ENCODE peak calls at places on chromosomes 2 and 18, in ten cellular contexts. D is heart right ventricle, E is caudate nucleus, X is cardiac muscle cell, S is pancreas, I is nucleus accumbens, A is kidney tubule cell, U is neural crest cell, Z is nephron progenitor cell, Y is HFFc6. O is an unnamed sample.
A peak's percentile ranks its signal among the peaks of the same experiment; 100 is the strongest.

GRCh38 chr2:127197475-127198385 is 22.4 kb downstream of the CYP27C1 start:
- DNase-seq in Z (peak; percentile 74), E (no peak), D (peak; percentile 63), U (peak; percentile 76), A (peak; percentile 76), S (no peak), X (peak; percentile 58), I (no peak), Y (peak; percentile 36), O (peak; percentile 84)

GRCh38 chr18:11379660-11380059 is 229.7 kb upstream of the SLC35G4 start:
- DNase-seq in S (no peak), Y (no peak), Z (no peak), E (no peak), D (no peak), X (no peak), I (no peak), U (no peak), A (no peak), O (no peak)

GRCh38 chr2:15180379-15180778 is 380.8 kb downstream of the NBAS start:
- DNase-seq in S (no peak), I (no peak), E (no peak), D (no peak), U (no peak), Y (no peak), X (no peak), A (no peak), Z (no peak), O (no peak)

GRCh38 chr2:37447446-37447845 is 103.0 kb downstream of the QPCT start:
- DNase-seq in Y (no peak), X (no peak), I (no peak), U (no peak), E (no peak), D (no peak), Z (no peak), A (no peak), S (no peak), O (no peak)

GRCh38 chr2:226754821-226755536 is 44.6 kb downstream of the IRS1 start:
- DNase-seq in Z (no peak), E (no peak), S (no peak), Y (no peak), U (no peak), A (no peak), D (no peak), I (no peak), X (no peak), O (no peak)

GRCh38 chr2:10258726-10259125 is 44.0 kb upstream of the HPCAL1 start:
- DNase-seq in Y (no peak), X (no peak), S (no peak), A (no peak), U (no peak), D (no peak), E (no peak), I (no peak), Z (no peak), O (no peak)

GRCh38 chr2:211674715-211675114 is 863.9 kb downstream of the ERBB4 start:
- DNase-seq in I (no peak), U (no peak), Y (no peak), S (no peak), A (no peak), D (no peak), X (no peak), Z (no peak), E (no peak), O (no peak)

GRCh38 chr2:180474716-180475115 is 467.6 kb upstream of the CWC22 start:
- DNase-seq in D (no peak), U (no peak), A (no peak), Y (no peak), Z (no peak), E (no peak), S (no peak), X (no peak), I (no peak), O (no peak)

GRCh38 chr2:8882094-8882493 is 44.7 kb upstream of the KIDINS220 start:
- DNase-seq in A (peak; percentile 42), I (peak; percentile 13), Z (peak; percentile 15), E (no peak), Y (peak; percentile 19), U (peak; percentile 22), D (no peak), S (no peak), X (peak; percentile 47), O (no peak)

GRCh38 chr18:46071894-46072867 is at the start of gene PSTPIP2:
- DNase-seq in E (peak; percentile 3), S (peak; percentile 71), D (peak; percentile 71), Z (peak; percentile 77), I (no peak), U (peak; percentile 62), Y (peak; percentile 44), A (peak; percentile 69), X (peak; percentile 73), O (peak; percentile 82)

GRCh38 chr18:79987566-79987965 is 797 bp downstream of the TXNL4A start:
- DNase-seq in U (no peak), D (no peak), Y (peak; percentile 20), S (no peak), A (no peak), X (no peak), Z (no peak), I (no peak), E (no peak), O (no peak)

GRCh38 chr2:242046184-242046826 is 176.8 kb downstream of the RTP5 start:
- DNase-seq in A (no peak), Z (peak; percentile 41), Y (no peak), X (no peak), E (no peak), D (no peak), U (no peak), I (no peak), S (no peak), O (no peak)

GRCh38 chr2:239160226-239161143 is 240.3 kb downstream of the HDAC4 start:
- DNase-seq in I (no peak), S (no peak), D (no peak), Z (no peak), U (no peak), A (no peak), X (no peak), Y (no peak), E (no peak), O (no peak)

GRCh38 chr2:210593166-210593565 is 36.8 kb downstream of the CPS1 start:
- DNase-seq in X (no peak), I (no peak), Y (no peak), E (no peak), S (no peak), Z (no peak), A (no peak), U (no peak), D (no peak), O (peak; percentile 4)

GRCh38 chr2:178177066-178177679 is 17.1 kb upstream of the OSBPL6 start:
- DNase-seq in X (peak; percentile 45), D (no peak), Z (no peak), S (no peak), E (no peak), A (peak; percentile 51), U (no peak), I (no peak), Y (peak; percentile 55), O (no peak)

O was measured in hepatocyte.